ENCODE peak calls at places on chromosomes 2 and 18, in seven cellular contexts. One of them, this sample, is unnamed.

GRCh38 chr2:105396254-105397024 is 2.4 kb downstream of the FHL2 start:
- DNase-seq in BE2C: no peak
- DNase-seq in endothelial cell: no peak
- DNase-seq in fibroblast of pulmonary artery: peak
- DNase-seq in mammary epithelial cell: peak
- DNase-seq in A549: peak
- DNase-seq in mesothelial cell of epicardium: no peak
- DNase-seq in this sample: no peak

GRCh38 chr2:70133521-70134348 is 46.5 kb downstream of the PCBP1 start:
- DNase-seq in BE2C: no peak
- DNase-seq in endothelial cell: no peak
- DNase-seq in fibroblast of pulmonary artery: peak
- DNase-seq in mammary epithelial cell: no peak
- DNase-seq in A549: no peak
- DNase-seq in mesothelial cell of epicardium: no peak
- DNase-seq in this sample: no peak

GRCh38 chr18:23200751-23201150 is 65.5 kb downstream of the CABLES1 start:
- DNase-seq in BE2C: peak
- DNase-seq in endothelial cell: no peak
- DNase-seq in fibroblast of pulmonary artery: no peak
- DNase-seq in mammary epithelial cell: no peak
- DNase-seq in A549: no peak
- DNase-seq in mesothelial cell of epicardium: no peak
- DNase-seq in this sample: no peak

GRCh38 chr2:177606636-177607035 is 214.1 kb downstream of the AGPS start:
- DNase-seq in BE2C: no peak
- DNase-seq in endothelial cell: no peak
- DNase-seq in fibroblast of pulmonary artery: no peak
- DNase-seq in mammary epithelial cell: no peak
- DNase-seq in A549: no peak
- DNase-seq in mesothelial cell of epicardium: no peak
- DNase-seq in this sample: no peak

GRCh38 chr18:78768655-78769501 is 210.7 kb upstream of the SALL3 start:
- DNase-seq in BE2C: no peak
- DNase-seq in endothelial cell: no peak
- DNase-seq in fibroblast of pulmonary artery: no peak
- DNase-seq in mammary epithelial cell: no peak
- DNase-seq in A549: no peak
- DNase-seq in mesothelial cell of epicardium: no peak
- DNase-seq in this sample: no peak

GRCh38 chr2:172674034-172674967 is 61.3 kb upstream of the RAPGEF4 start:
- DNase-seq in BE2C: no peak
- DNase-seq in endothelial cell: peak
- DNase-seq in fibroblast of pulmonary artery: peak
- DNase-seq in mammary epithelial cell: no peak
- DNase-seq in A549: no peak
- DNase-seq in mesothelial cell of epicardium: no peak
- DNase-seq in this sample: no peak

GRCh38 chr2:33230133-33230618 is 246.3 kb upstream of the RASGRP3 start:
- DNase-seq in BE2C: no peak
- DNase-seq in endothelial cell: no peak
- DNase-seq in fibroblast of pulmonary artery: no peak
- DNase-seq in mammary epithelial cell: no peak
- DNase-seq in A549: no peak
- DNase-seq in mesothelial cell of epicardium: no peak
- DNase-seq in this sample: no peak

GRCh38 chr18:23967321-23968089 is 47.0 kb upstream of the TTC39C start:
- DNase-seq in BE2C: no peak
- DNase-seq in endothelial cell: no peak
- DNase-seq in fibroblast of pulmonary artery: no peak
- DNase-seq in mammary epithelial cell: no peak
- DNase-seq in A549: no peak
- DNase-seq in mesothelial cell of epicardium: no peak
- DNase-seq in this sample: no peak

GRCh38 chr2:214127178-214127970 is 283.5 kb upstream of the VWC2L start:
- DNase-seq in BE2C: no peak
- DNase-seq in endothelial cell: no peak
- DNase-seq in fibroblast of pulmonary artery: peak
- DNase-seq in mammary epithelial cell: peak
- DNase-seq in A549: no peak
- DNase-seq in mesothelial cell of epicardium: no peak
- DNase-seq in this sample: no peak

GRCh38 chr2:15703365-15703869 is 111.7 kb downstream of the DDX1 start:
- DNase-seq in BE2C: no peak
- DNase-seq in endothelial cell: no peak
- DNase-seq in fibroblast of pulmonary artery: no peak
- DNase-seq in mammary epithelial cell: no peak
- DNase-seq in A549: no peak
- DNase-seq in mesothelial cell of epicardium: no peak
- DNase-seq in this sample: no peak

GRCh38 chr18:21406111-21406510 is 164.1 kb downstream of the GREB1L start:
- DNase-seq in BE2C: no peak
- DNase-seq in endothelial cell: no peak
- DNase-seq in fibroblast of pulmonary artery: no peak
- DNase-seq in mammary epithelial cell: peak
- DNase-seq in A549: no peak
- DNase-seq in mesothelial cell of epicardium: no peak
- DNase-seq in this sample: no peak

GRCh38 chr2:86105969-86106945 is at the start of gene PTCD3:
- DNase-seq in BE2C: peak
- DNase-seq in endothelial cell: peak
- DNase-seq in fibroblast of pulmonary artery: peak
- DNase-seq in mammary epithelial cell: peak
- DNase-seq in A549: peak
- DNase-seq in mesothelial cell of epicardium: peak
- DNase-seq in this sample: peak
- TF ChIP-seq CTCF in BE2C: no peak
- TF ChIP-seq CTCF in endothelial cell: no peak
- TF ChIP-seq CTCF in fibroblast of pulmonary artery: no peak
- TF ChIP-seq CTCF in mammary epithelial cell: no peak
- TF ChIP-seq CTCF in A549: no peak
- TF ChIP-seq CTCF in mesothelial cell of epicardium: no peak
- TF ChIP-seq CTCF in this sample: peak

GRCh38 chr18:8706981-8707940 is 1.9 kb downstream of the MTCL1 start:
- DNase-seq in BE2C: peak
- DNase-seq in endothelial cell: peak
- DNase-seq in fibroblast of pulmonary artery: peak
- DNase-seq in mammary epithelial cell: peak
- DNase-seq in A549: peak
- DNase-seq in mesothelial cell of epicardium: peak
- DNase-seq in this sample: peak
- TF ChIP-seq CTCF in BE2C: peak
- TF ChIP-seq CTCF in endothelial cell: no peak
- TF ChIP-seq CTCF in fibroblast of pulmonary artery: no peak
- TF ChIP-seq CTCF in mammary epithelial cell: peak
- TF ChIP-seq CTCF in A549: no peak
- TF ChIP-seq CTCF in mesothelial cell of epicardium: peak
- TF ChIP-seq CTCF in this sample: peak

GRCh38 chr2:64551851-64552250 is 27.7 kb downstream of the AFTPH start:
- DNase-seq in BE2C: no peak
- DNase-seq in endothelial cell: no peak
- DNase-seq in fibroblast of pulmonary artery: no peak
- DNase-seq in mammary epithelial cell: no peak
- DNase-seq in A549: no peak
- DNase-seq in mesothelial cell of epicardium: no peak
- DNase-seq in this sample: no peak
- TF ChIP-seq CTCF in BE2C: no peak
- TF ChIP-seq CTCF in endothelial cell: no peak
- TF ChIP-seq CTCF in fibroblast of pulmonary artery: no peak
- TF ChIP-seq CTCF in mammary epithelial cell: no peak
- TF ChIP-seq CTCF in A549: no peak
- TF ChIP-seq CTCF in mesothelial cell of epicardium: no peak
- TF ChIP-seq CTCF in this sample: no peak

DNA sequence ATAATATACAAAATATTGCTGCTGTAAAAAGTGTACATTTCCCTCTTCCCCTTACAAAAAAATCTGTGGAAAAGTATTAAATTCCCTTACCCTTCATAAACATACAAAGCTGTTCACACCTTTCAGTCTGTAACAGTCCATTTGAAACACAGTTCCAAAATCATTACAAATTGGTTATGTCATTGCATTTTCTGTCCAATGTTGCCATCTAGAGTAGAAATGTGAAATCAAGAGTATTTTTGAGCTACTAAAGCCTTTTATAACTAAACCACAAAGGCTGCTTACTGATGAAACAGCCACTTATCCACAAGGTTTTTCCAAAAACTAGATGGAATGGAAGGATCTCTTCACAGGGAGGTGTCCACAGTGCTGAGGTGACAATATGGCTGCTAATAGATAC is 72.5 kb downstream of the SS18 start:
- DNase-seq in BE2C: no peak
- DNase-seq in endothelial cell: no peak
- DNase-seq in fibroblast of pulmonary artery: no peak
- DNase-seq in mammary epithelial cell: no peak
- DNase-seq in A549: peak
- DNase-seq in mesothelial cell of epicardium: no peak
- DNase-seq in this sample: no peak
- TF ChIP-seq CTCF in BE2C: no peak
- TF ChIP-seq CTCF in endothelial cell: no peak
- TF ChIP-seq CTCF in fibroblast of pulmonary artery: no peak
- TF ChIP-seq CTCF in mammary epithelial cell: no peak
- TF ChIP-seq CTCF in A549: no peak
- TF ChIP-seq CTCF in mesothelial cell of epicardium: no peak
- TF ChIP-seq CTCF in this sample: no peak

This sample was measured in prostate gland.